ENCODE peak calls at places on chromosomes 13 and 19, in eight cellular contexts. K is natural killer cell, W is fibroblast of pulmonary artery, I is suprapubic skin, O is tibial nerve, Z is GM20000, C is stomach, G is lower leg skin. R is an unnamed sample.

GRCh38 chr13:45280751-45281634 is 60.0 kb downstream of the TPT1 start:
- DNase-seq in G (peak), Z (peak), C (peak), K (no peak), W (peak), I (no peak), O (peak), R (peak)

GRCh38 chr19:18185538-18185937 is 7.5 kb upstream of the MPV17L2 start:
- DNase-seq in Z (no peak), I (no peak), C (no peak), W (no peak), O (no peak), K (no peak), G (no peak), R (no peak)

GRCh38 chr13:48533207-48533499 is 273 bp upstream of the RCBTB2 start:
- DNase-seq in G (no peak), I (no peak), O (no peak), Z (no peak), C (no peak), W (no peak), K (no peak), R (no peak)

GRCh38 chr19:18274303-18274775 is at the start of gene IQCN:
- DNase-seq in O (no peak), G (no peak), K (no peak), C (peak), I (peak), W (peak), Z (no peak), R (no peak)

GRCh38 chr13:99322297-99323103 is 15.3 kb upstream of the GPR183 start:
- DNase-seq in I (no peak), Z (peak), O (no peak), W (peak), G (no peak), K (no peak), C (no peak), R (no peak)

GRCh38 chr19:41876847-41877489 is at the start of gene CD79A:
- DNase-seq in K (no peak), I (no peak), G (no peak), O (no peak), C (no peak), Z (peak), W (no peak), R (no peak)

GRCh38 chr13:27791146-27791900 is 960 bp upstream of the GSX1 start:
- DNase-seq in Z (peak), C (no peak), O (no peak), W (no peak), K (no peak), I (no peak), G (no peak), R (no peak)

GRCh38 chr13:105908581-105908980 is 626.9 kb downstream of the EFNB2 start:
- DNase-seq in I (no peak), O (no peak), C (no peak), Z (no peak), W (no peak), K (no peak), G (no peak), R (no peak)

GRCh38 chr13:95643814-95644598 is 500 bp downstream of the DZIP1 start:
- DNase-seq in C (no peak), Z (no peak), W (peak), K (no peak), O (no peak), G (no peak), I (peak), R (peak)

GRCh38 chr13:47326061-47326460 is 429.2 kb upstream of the HTR2A start:
- DNase-seq in G (no peak), C (no peak), O (no peak), W (peak), I (no peak), Z (no peak), K (no peak), R (no peak)

GRCh38 chr13:50125306-50125555 is 110.0 kb downstream of the KCNRG start:
- DNase-seq in O (no peak), W (no peak), G (no peak), Z (peak), K (peak), I (no peak), C (no peak), R (peak)

GRCh38 chr19:33366127-33366526 is 7.4 kb upstream of the CEBPG start:
- DNase-seq in Z (no peak), G (no peak), K (no peak), C (no peak), I (no peak), O (no peak), W (no peak), R (no peak)

GRCh38 chr13:77333521-77334083 is 6.7 kb upstream of the MYCBP2 start:
- DNase-seq in W (no peak), G (no peak), K (no peak), O (no peak), I (no peak), C (no peak), Z (no peak), R (no peak)

GRCh38 chr13:29805994-29806748 is 44.2 kb downstream of the UBL3 start:
- DNase-seq in O (no peak), K (no peak), W (no peak), I (no peak), Z (no peak), C (no peak), G (no peak), R (no peak)

GRCh38 chr13:63367522-63368198 is 1952.0 kb upstream of the PCDH20 start:
- DNase-seq in O (no peak), Z (no peak), G (no peak), C (no peak), W (no peak), I (no peak), K (no peak), R (no peak)

GRCh38 chr13:69107436-69107835 is 1000.2 kb upstream of the ATXN8OS start:
- DNase-seq in G (no peak), W (no peak), O (no peak), K (no peak), C (no peak), Z (no peak), I (no peak), R (no peak)

GRCh38 chr13:66689628-66690027 is 540.5 kb downstream of the PCDH9 start:
- DNase-seq in K (no peak), G (no peak), I (no peak), O (no peak), C (no peak), W (peak), Z (no peak), R (no peak)

GRCh38 chr13:27036236-27036981 is 135.2 kb downstream of the USP12 start:
- DNase-seq in W (no peak), I (no peak), Z (no peak), K (no peak), O (no peak), C (no peak), G (no peak), R (no peak)

GRCh38 chr19:7682175-7682855 is 1.7 kb downstream of the TRAPPC5 start:
- DNase-seq in Z (no peak), C (no peak), G (no peak), I (no peak), W (no peak), O (no peak), K (no peak), R (no peak)
- TF ChIP-seq CTCF in Z (no peak), C (no peak), G (no peak), I (no peak), W (no peak), O (no peak), K (no peak), R (no peak)

GRCh38 chr19:5652261-5652660 is 28.1 kb downstream of the MICOS13 start:
- DNase-seq in I (peak), K (no peak), C (no peak), O (no peak), W (no peak), Z (no peak), G (no peak), R (no peak)

GRCh38 chr19:5648464-5648863 is 25.6 kb downstream of the SAFB start:
- DNase-seq in W (no peak), K (no peak), Z (no peak), O (no peak), C (no peak), G (no peak), I (no peak), R (no peak)

GRCh38 chr19:5654931-5655330 is 25.4 kb downstream of the MICOS13 start:
- DNase-seq in W (no peak), G (no peak), C (no peak), K (no peak), I (peak), Z (no peak), O (no peak), R (no peak)

GRCh38 chr19:5655412-5655811 is 24.9 kb downstream of the MICOS13 start:
- DNase-seq in K (no peak), Z (no peak), W (no peak), G (no peak), C (no peak), O (no peak), I (peak), R (no peak)

GRCh38 chr19:5651361-5651760 is 28.5 kb downstream of the SAFB start:
- DNase-seq in I (peak), O (no peak), K (no peak), G (no peak), W (no peak), Z (no peak), C (no peak), R (no peak)
- TF ChIP-seq CTCF in I (no peak), O (no peak), K (no peak), G (no peak), W (no peak), Z (no peak), C (no peak), R (no peak)

GRCh38 chr13:52665325-52665724 is 12.7 kb downstream of the SUGT1 start:
- DNase-seq in I (no peak), G (no peak), K (no peak), W (peak), C (no peak), Z (peak), O (no peak), R (no peak)
- TF ChIP-seq CTCF in I (no peak), G (no peak), K (peak), W (peak), C (no peak), Z (no peak), O (no peak), R (peak)

DNA sequence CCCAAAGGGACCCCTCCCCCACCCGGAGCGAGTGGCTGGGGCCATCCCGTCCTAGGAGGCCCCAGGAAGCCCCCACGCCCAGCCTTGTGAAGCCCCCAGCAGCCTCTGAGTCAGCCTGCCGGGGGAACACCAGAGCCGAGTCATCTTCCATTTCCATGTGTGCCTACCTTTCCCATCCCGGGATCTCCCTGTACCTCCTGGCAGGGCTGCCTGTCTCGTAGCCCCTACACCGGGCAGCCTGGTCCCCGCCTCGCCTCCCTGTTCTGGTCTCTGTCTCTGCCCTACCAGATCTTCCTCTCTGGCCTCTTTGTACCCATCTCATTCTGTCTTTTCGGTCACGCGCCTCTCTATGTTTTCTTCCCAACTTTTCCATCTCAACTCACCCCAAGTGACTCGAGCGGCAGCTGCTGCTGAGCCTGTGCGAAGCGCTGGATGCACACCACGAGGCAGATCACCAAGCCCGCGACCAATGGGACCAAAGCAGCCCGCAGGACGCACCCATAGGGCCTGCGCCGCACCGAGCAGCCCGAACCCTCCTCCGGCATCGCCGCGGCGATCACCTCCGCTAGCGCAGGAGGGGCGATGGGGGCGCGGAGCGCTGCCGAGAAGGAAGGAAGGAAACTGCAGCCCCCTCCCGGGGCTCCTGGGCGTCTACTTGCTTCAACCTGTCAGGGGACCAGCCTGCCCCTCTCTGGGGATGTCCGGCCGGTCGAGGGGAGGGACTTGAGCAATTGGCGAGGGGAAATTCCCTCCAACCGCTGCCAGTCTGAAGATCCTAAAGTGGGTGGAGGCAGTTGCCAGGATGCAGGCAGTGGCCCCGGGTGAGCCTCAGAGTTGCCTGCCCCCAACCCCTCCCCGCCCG is at the start of gene CD70:
- DNase-seq in W (no peak), O (no peak), I (peak), C (no peak), G (peak), K (no peak), Z (peak), R (no peak)
- TF ChIP-seq CTCF in W (no peak), O (no peak), I (no peak), C (no peak), G (no peak), K (no peak), Z (no peak), R (no peak)

DNA sequence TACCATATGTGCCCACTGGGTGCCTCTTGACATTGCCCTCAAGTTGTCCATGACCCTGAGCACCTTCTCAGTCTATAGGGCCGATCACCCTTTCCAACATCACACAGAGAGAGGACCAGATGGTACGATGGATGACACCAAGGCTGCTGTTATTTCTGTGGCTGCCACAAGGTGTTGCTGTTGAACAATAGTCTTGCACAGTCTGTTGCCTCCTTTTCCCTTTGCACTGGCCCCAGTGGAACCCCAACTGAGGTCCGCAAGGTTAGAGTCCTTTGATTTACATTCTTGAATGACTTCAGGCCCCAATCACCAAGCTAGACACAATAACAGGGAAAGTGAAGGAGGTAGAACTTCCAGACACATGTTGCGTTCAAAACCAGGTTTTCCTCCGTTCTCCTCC is 52.0 kb downstream of the TINCR start:
- DNase-seq in Z (no peak), W (no peak), C (no peak), K (no peak), I (no peak), G (no peak), O (no peak), R (no peak)
- TF ChIP-seq CTCF in Z (no peak), W (peak), C (no peak), K (no peak), I (no peak), G (no peak), O (no peak), R (no peak)

GRCh38 chr13:111156421-111156820 is 41.3 kb downstream of the ARHGEF7 start:
- DNase-seq in G (no peak), K (no peak), Z (no peak), I (no peak), W (peak), C (no peak), O (no peak), R (no peak)
- TF ChIP-seq CTCF in G (no peak), K (no peak), Z (no peak), I (no peak), W (no peak), C (no peak), O (no peak), R (no peak)

GRCh38 chr19:40747536-40747935 is 2.7 kb downstream of the ACTMAP start:
- DNase-seq in I (no peak), G (no peak), C (no peak), O (no peak), K (no peak), W (no peak), Z (no peak), R (no peak)

GRCh38 chr19:40742477-40742876 is 7.8 kb downstream of the ACTMAP start:
- DNase-seq in K (no peak), I (no peak), W (no peak), G (no peak), C (no peak), O (no peak), Z (no peak), R (no peak)

GRCh38 chr19:40745402-40745780 is 4.9 kb downstream of the ACTMAP start:
- DNase-seq in Z (no peak), C (no peak), I (no peak), K (no peak), O (no peak), G (no peak), W (peak), R (no peak)

GRCh38 chr19:40743926-40744325 is 6.4 kb downstream of the ACTMAP start:
- DNase-seq in O (no peak), Z (no peak), G (no peak), W (no peak), K (no peak), I (no peak), C (no peak), R (no peak)

DNA sequence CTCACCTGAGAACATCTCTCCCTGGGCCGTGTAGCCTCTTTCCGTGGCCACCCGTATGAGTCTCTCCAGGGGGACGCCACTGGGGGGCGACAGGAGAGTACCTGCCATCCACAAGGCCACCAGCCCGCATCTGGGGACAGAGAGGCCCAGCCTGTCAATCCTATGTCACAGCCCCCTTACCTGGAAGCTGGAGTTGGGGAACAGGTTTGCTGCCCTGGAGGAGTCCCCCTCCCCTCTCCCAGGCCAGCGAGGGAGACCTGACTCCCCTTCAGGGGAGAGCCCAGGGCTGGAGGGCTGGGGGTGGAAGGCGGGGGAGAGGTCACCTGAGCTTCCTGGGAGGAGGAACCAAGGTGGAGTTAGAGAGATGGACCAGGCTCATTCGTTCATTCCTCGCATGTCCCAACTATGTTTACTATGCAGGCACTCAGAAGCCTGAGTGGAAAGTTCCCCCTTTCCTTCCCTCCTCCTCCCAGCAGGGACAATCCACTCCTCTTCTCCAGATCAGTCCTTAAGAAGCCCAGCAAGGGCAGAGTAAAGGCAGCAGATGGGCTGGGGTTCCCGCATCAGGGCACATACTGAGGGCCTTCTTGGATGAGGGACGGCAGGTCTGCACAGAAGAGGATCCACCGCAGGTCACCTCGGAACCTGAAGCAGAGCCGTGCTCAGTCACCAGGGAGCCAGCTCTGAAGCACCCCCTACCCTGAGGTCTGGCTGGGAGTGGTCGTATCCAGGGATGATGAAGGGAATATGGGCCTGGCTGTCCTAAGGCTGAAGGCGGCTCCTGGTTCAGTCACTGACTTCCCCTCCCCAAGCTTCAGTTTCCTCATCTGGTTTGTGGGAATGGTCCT is 5.5 kb downstream of the ACTMAP start:
- DNase-seq in Z (peak), G (no peak), K (no peak), I (no peak), O (no peak), W (no peak), C (no peak), R (no peak)
- TF ChIP-seq CTCF in Z (no peak), G (no peak), K (no peak), I (no peak), O (no peak), W (no peak), C (no peak), R (no peak)

DNA sequence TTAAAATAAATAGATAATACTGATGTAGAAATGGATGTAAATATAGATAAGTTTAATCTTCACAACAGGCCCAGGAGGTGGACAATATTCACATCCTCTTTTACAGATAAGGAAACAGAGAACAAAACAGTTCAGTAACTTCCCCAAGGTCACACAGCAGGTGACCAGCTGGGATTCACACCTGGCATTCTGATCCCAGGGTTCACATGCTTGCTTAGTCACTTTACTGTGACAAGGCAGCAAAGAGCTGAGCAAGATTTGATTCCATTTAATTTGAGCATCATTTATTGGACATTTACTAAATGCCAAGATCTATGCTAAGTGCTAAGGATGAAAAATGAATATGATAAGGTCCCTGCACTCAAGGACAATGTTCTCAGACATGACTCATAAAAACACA is 94.0 kb upstream of the STARD13 start:
- DNase-seq in C (no peak), W (no peak), G (no peak), Z (no peak), K (no peak), O (no peak), I (no peak), R (no peak)
- TF ChIP-seq CTCF in C (no peak), W (no peak), G (no peak), Z (no peak), K (no peak), O (no peak), I (no peak), R (no peak)

GRCh38 chr13:97364031-97364430 is 69.9 kb upstream of the RAP2A start:
- DNase-seq in I (no peak), G (no peak), K (no peak), W (no peak), Z (no peak), C (no peak), O (no peak), R (no peak)

GRCh38 chr13:97367016-97367415 is 67.0 kb upstream of the RAP2A start:
- DNase-seq in Z (no peak), K (no peak), I (no peak), C (no peak), W (no peak), O (no peak), G (no peak), R (no peak)

GRCh38 chr13:97364827-97365226 is 69.1 kb upstream of the RAP2A start:
- DNase-seq in Z (no peak), G (no peak), W (no peak), C (no peak), I (no peak), K (no peak), O (no peak), R (no peak)

GRCh38 chr13:97367427-97367826 is 66.5 kb upstream of the RAP2A start:
- DNase-seq in K (no peak), C (no peak), I (no peak), W (peak), Z (no peak), G (no peak), O (no peak), R (no peak)

GRCh38 chr13:97366172-97366688 is 67.7 kb upstream of the RAP2A start:
- DNase-seq in C (no peak), Z (no peak), G (no peak), W (no peak), O (no peak), K (no peak), I (no peak), R (no peak)
- TF ChIP-seq CTCF in C (no peak), Z (no peak), G (no peak), W (peak), O (no peak), K (no peak), I (no peak), R (no peak)

GRCh38 chr13:110944121-110944967 is 29.5 kb upstream of the ANKRD10 start:
- DNase-seq in G (no peak), O (no peak), K (no peak), C (peak), I (no peak), W (peak), Z (peak), R (no peak)
- TF ChIP-seq CTCF in G (no peak), O (no peak), K (no peak), C (peak), I (peak), W (peak), Z (peak), R (no peak)

R was measured in mesothelial cell of epicardium.